ENCODE peak calls at places on chromosome 16, in four cellular contexts. M, I, A and F are unnamed samples.

GRCh38 chr16:54244061-54244886 is 42.3 kb downstream of the IRX3 start:
- DNase-seq in M (no peak), I (no peak), A (no peak), F (no peak)

GRCh38 chr16:59060212-59060611 is 326.1 kb upstream of the GOT2 start:
- DNase-seq in M (no peak), I (no peak), A (peak; percentile 47), F (peak; percentile 14)

GRCh38 chr16:57156351-57156703 is 29.5 kb downstream of the PSME3IP1 start:
- DNase-seq in M (no peak), I (no peak), A (no peak), F (no peak)

GRCh38 chr16:49055824-49056545 is 225.7 kb downstream of the CBLN1 start:
- DNase-seq in M (no peak), I (no peak), A (no peak), F (no peak)

GRCh38 chr16:5056347-5056746 is 9.4 kb downstream of the C16orf89 start:
- DNase-seq in M (no peak), I (no peak), A (no peak), F (no peak)

GRCh38 chr16:85428168-85428898 is 184.8 kb upstream of the GSE1 start:
- DNase-seq in M (peak; percentile 47), I (no peak), A (peak; percentile 28), F (peak; percentile 23)

GRCh38 chr16:57889111-57889510 is 81.8 kb downstream of the CNGB1 start:
- DNase-seq in M (no peak), I (no peak), A (no peak), F (no peak)

GRCh38 chr16:47928008-47928407 is 227.8 kb downstream of the ABCC12 start:
- DNase-seq in M (no peak), I (no peak), A (no peak), F (no peak)

GRCh38 chr16:67594956-67595355 is 32.6 kb downstream of the CTCF start:
- DNase-seq in M (no peak), I (no peak), A (peak; percentile 79), F (peak; percentile 18)

GRCh38 chr16:31016018-31016417 is 5.6 kb upstream of the STX1B start:
- DNase-seq in M (no peak), I (no peak), A (no peak), F (no peak)

GRCh38 chr16:64412578-64413280 is 709.1 kb downstream of the CDH11 start:
- DNase-seq in M (peak; percentile 39), I (no peak), A (peak; percentile 34), F (no peak)

GRCh38 chr16:75535901-75536300 is at the start of gene CHST5:
- DNase-seq in M (no peak), I (no peak), A (no peak), F (no peak)

GRCh38 chr16:58331024-58331707 is 36.3 kb upstream of the PRSS54 start:
- DNase-seq in M (no peak), I (no peak), A (no peak), F (no peak)

GRCh38 chr16:64695684-64696083 is 426.2 kb downstream of the CDH11 start:
- DNase-seq in M (no peak), I (no peak), A (no peak), F (peak; percentile 37)

GRCh38 chr16:27436921-27437650 is 35.1 kb downstream of the IL21R start:
- DNase-seq in M (no peak), I (peak; percentile 10), A (no peak), F (no peak)

GRCh38 chr16:75265911-75266701 is 14.7 kb upstream of the BCAR1 start:
- DNase-seq in M (peak; percentile 97), I (peak; percentile 81), A (peak; percentile 57), F (peak; percentile 74)

GRCh38 chr16:1073262-1073558 is 663 bp downstream of the SSTR5 start:
- DNase-seq in M (no peak), I (no peak), A (no peak), F (no peak)

GRCh38 chr16:83070416-83071199 is 443.8 kb downstream of the CDH13 start:
- DNase-seq in M (no peak), I (no peak), A (no peak), F (peak; percentile 38)

GRCh38 chr16:74449470-74449869 is 28.2 kb upstream of the CLEC18B start:
- DNase-seq in M (peak; percentile 78), I (no peak), A (no peak), F (no peak)

GRCh38 chr16:86508947-86509758 is 1.2 kb upstream of the FOXF1 start:
- DNase-seq in M (peak; percentile 91), I (no peak), A (peak; percentile 80), F (peak; percentile 92)

GRCh38 chr16:14373406-14373805 is 256.7 kb downstream of the PARN start:
- DNase-seq in M (no peak), I (no peak), A (no peak), F (no peak)